ENCODE peak calls at places on chromosomes 16 and 17, in eight cellular contexts. U, T, Z, W, R, G, J and D are unnamed samples.
A peak's percentile ranks its signal among the peaks of the same experiment; 100 is the strongest.

GRCh38 chr17:76404976-76405563 is 20.7 kb downstream of the SPHK1 start:
- DNase-seq in U (no peak), T (no peak), Z (no peak), W (peak; percentile 74), R (no peak), G (no peak), J (no peak), D (no peak)

GRCh38 chr17:3002538-3003301 is 60.7 kb downstream of the OR1D5 start:
- DNase-seq in U (no peak), T (no peak), Z (no peak), W (no peak), R (no peak), G (no peak), J (no peak), D (peak; percentile 71)

GRCh38 chr16:4015275-4015990 is 100.8 kb downstream of the ADCY9 start:
- DNase-seq in U (no peak), T (no peak), Z (no peak), W (peak; percentile 36), R (no peak), G (no peak), J (no peak), D (no peak)

GRCh38 chr17:514584-514983 is 162.0 kb upstream of the RPH3AL start:
- DNase-seq in U (no peak), T (no peak), Z (no peak), W (peak; percentile 59), R (no peak), G (no peak), J (no peak), D (no peak)

GRCh38 chr17:6492892-6493674 is 48.8 kb downstream of the PIMREG start:
- DNase-seq in U (no peak), T (no peak), Z (peak; percentile 82), W (peak; percentile 36), R (no peak), G (no peak), J (no peak), D (no peak)

GRCh38 chr16:69909760-69910159 is 41.4 kb upstream of the CLEC18A start:
- DNase-seq in U (no peak), T (no peak), Z (no peak), W (no peak), R (no peak), G (no peak), J (no peak), D (no peak)

GRCh38 chr17:78996781-78997201 is 12.8 kb downstream of the CANT1 start:
- DNase-seq in U (no peak), T (no peak), Z (no peak), W (peak; percentile 76), R (no peak), G (no peak), J (no peak), D (no peak)

GRCh38 chr17:82310877-82311276 is 6.5 kb downstream of the CD7 start:
- DNase-seq in U (no peak), T (no peak), Z (no peak), W (no peak), R (no peak), G (no peak), J (no peak), D (no peak)

GRCh38 chr17:17191346-17191792 is 14.8 kb downstream of the PLD6 start:
- DNase-seq in U (no peak), T (no peak), Z (no peak), W (peak; percentile 86), R (no peak), G (no peak), J (no peak), D (no peak)

GRCh38 chr16:1807626-1808025 is 14.1 kb upstream of the IGFALS start:
- DNase-seq in U (no peak), T (no peak), Z (no peak), W (no peak), R (no peak), G (no peak), J (no peak), D (no peak)

GRCh38 chr17:32769846-32770245 is 107.1 kb downstream of the MYO1D start:
- DNase-seq in U (no peak), T (no peak), Z (no peak), W (no peak), R (no peak), G (no peak), J (no peak), D (no peak)

GRCh38 chr17:48470388-48471034 is 40.5 kb upstream of the SKAP1 start:
- DNase-seq in U (no peak), T (no peak), Z (no peak), W (no peak), R (no peak), G (no peak), J (no peak), D (no peak)

GRCh38 chr17:49031965-49032928 is 35.1 kb downstream of the IGF2BP1 start:
- DNase-seq in U (no peak), T (peak; percentile 23), Z (peak; percentile 90), W (no peak), R (peak; percentile 74), G (peak; percentile 24), J (peak; percentile 85), D (peak; percentile 62)

GRCh38 chr17:63435681-63436522 is 10.2 kb downstream of the CYB561 start:
- DNase-seq in U (no peak), T (no peak), Z (peak; percentile 87), W (peak; percentile 71), R (peak; percentile 73), G (no peak), J (no peak), D (no peak)

GRCh38 chr16:12329246-12329995 is 352.9 kb downstream of the SNX29 start:
- DNase-seq in U (no peak), T (no peak), Z (no peak), W (no peak), R (peak; percentile 43), G (no peak), J (no peak), D (no peak)

GRCh38 chr16:88614818-88615580 is 23.4 kb upstream of the IL17C start:
- DNase-seq in U (no peak), T (no peak), Z (no peak), W (no peak), R (no peak), G (no peak), J (no peak), D (no peak)

GRCh38 chr17:76188213-76189060 is 47.4 kb upstream of the FOXJ1 start:
- DNase-seq in U (no peak), T (no peak), Z (no peak), W (no peak), R (no peak), G (no peak), J (no peak), D (no peak)

GRCh38 chr17:81512984-81513668 is 527 bp upstream of the ACTG1 start:
- DNase-seq in U (peak; percentile 36), T (peak; percentile 41), Z (peak; percentile 95), W (peak; percentile 86), R (peak; percentile 83), G (no peak), J (peak; percentile 75), D (no peak)

GRCh38 chr16:63050391-63050790 is 1014.2 kb upstream of the CDH8 start:
- DNase-seq in U (no peak), T (no peak), Z (no peak), W (no peak), R (no peak), G (no peak), J (no peak), D (no peak)

GRCh38 chr17:80758793-80759673 is 214.4 kb downstream of the RPTOR start:
- DNase-seq in U (no peak), T (no peak), Z (peak; percentile 42), W (no peak), R (no peak), G (no peak), J (no peak), D (no peak)

GRCh38 chr16:57373117-57373947 is 1.0 kb downstream of the CX3CL1 start:
- DNase-seq in U (no peak), T (no peak), Z (no peak), W (peak; percentile 71), R (no peak), G (no peak), J (no peak), D (no peak)

GRCh38 chr16:720507-720989 is 398 bp upstream of the ANTKMT start:
- DNase-seq in U (no peak), T (no peak), Z (peak; percentile 88), W (no peak), R (peak; percentile 79), G (no peak), J (no peak), D (no peak)

GRCh38 chr17:73829676-73830280 is 185.5 kb upstream of the SDK2 start:
- DNase-seq in U (no peak), T (no peak), Z (no peak), W (peak; percentile 44), R (no peak), G (no peak), J (no peak), D (no peak)

GRCh38 chr16:81189100-81189664 is 49.3 kb upstream of the BCO1 start:
- DNase-seq in U (no peak), T (no peak), Z (no peak), W (peak; percentile 93), R (no peak), G (no peak), J (no peak), D (no peak)